ENCODE peak calls at places on chromosomes 2 and 18, in five cellular contexts. D is K562, K is mammary epithelial cell, F is H9, M is H1. V is an unnamed sample.

GRCh38 chr2:201883559-201883958 is 77.2 kb downstream of the CDK15 start:
- DNase-seq in K (no peak), M (no peak), F (no peak), D (no peak), V (peak)

GRCh38 chr2:85504434-85505261 is 34.3 kb upstream of the MAT2A start:
- DNase-seq in M (no peak), F (no peak), K (peak), D (no peak), V (peak)

GRCh38 chr2:240369725-240370585 is 65.5 kb upstream of the GPC1 start:
- DNase-seq in D (no peak), M (no peak), F (no peak), K (peak), V (peak)

GRCh38 chr2:96251721-96252292 is 14.0 kb downstream of the TMEM127 start:
- DNase-seq in K (peak), D (no peak), M (no peak), F (peak), V (peak)

GRCh38 chr2:116975580-116975979 is 838.9 kb upstream of the DDX18 start:
- DNase-seq in F (no peak), K (no peak), D (no peak), M (no peak), V (no peak)

GRCh38 chr2:222318712-222319575 is 20.1 kb upstream of the PAX3 start:
- DNase-seq in M (peak), D (no peak), F (no peak), K (no peak), V (no peak)

GRCh38 chr18:50527636-50528307 is 32.1 kb upstream of the MAPK4 start:
- DNase-seq in K (no peak), M (no peak), D (no peak), F (no peak), V (no peak)

GRCh38 chr2:189683348-189683747 is 8.9 kb downstream of the ANKAR start:
- DNase-seq in M (no peak), K (peak), F (no peak), D (no peak), V (no peak)

GRCh38 chr2:223042704-223043118 is 9.3 kb upstream of the KCNE4 start:
- DNase-seq in F (no peak), M (no peak), D (no peak), K (peak), V (peak)

GRCh38 chr18:67510831-67511230 is 5.7 kb downstream of the DSEL start:
- DNase-seq in D (no peak), F (no peak), M (no peak), K (no peak), V (peak)

GRCh38 chr2:67898605-67899004 is 164.2 kb downstream of the C1D start:
- DNase-seq in M (no peak), K (no peak), F (no peak), D (no peak), V (no peak)

GRCh38 chr2:215493370-215493769 is 57.5 kb upstream of the FN1 start:
- DNase-seq in M (no peak), K (no peak), D (no peak), F (no peak), V (no peak)

GRCh38 chr18:46555724-46556123 is 101.3 kb downstream of the LOXHD1 start:
- DNase-seq in K (no peak), D (peak), F (peak), M (peak), V (no peak)

GRCh38 chr2:40303746-40304145 is 148.1 kb downstream of the SLC8A1 start:
- DNase-seq in D (no peak), M (no peak), K (no peak), F (no peak), V (no peak)

GRCh38 chr2:211623096-211623495 is 915.5 kb downstream of the ERBB4 start:
- DNase-seq in F (no peak), K (no peak), M (no peak), D (no peak), V (no peak)

GRCh38 chr18:8757598-8757997 is 52.2 kb downstream of the MTCL1 start:
- DNase-seq in K (no peak), D (no peak), F (no peak), M (no peak), V (no peak)

GRCh38 chr2:78541451-78542267 is 483.8 kb upstream of the REG3G start:
- DNase-seq in D (peak), M (no peak), K (no peak), F (peak), V (no peak)

GRCh38 chr18:62030091-62030985 is 137.5 kb upstream of the RNF152 start:
- DNase-seq in D (no peak), K (no peak), M (no peak), F (no peak), V (no peak)

GRCh38 chr2:113848758-113849460 is 41.0 kb upstream of the ACTR3 start:
- DNase-seq in M (no peak), F (no peak), D (no peak), K (peak), V (no peak)

GRCh38 chr18:55252946-55253345 is 293.7 kb upstream of the CCDC68 start:
- DNase-seq in F (no peak), M (no peak), K (no peak), D (no peak), V (no peak)

GRCh38 chr2:145411493-145411892 is 891.6 kb upstream of the ZEB2 start:
- DNase-seq in D (no peak), K (no peak), F (no peak), M (no peak), V (no peak)

GRCh38 chr2:171124512-171124911 is 36.2 kb downstream of the TLK1 start:
- DNase-seq in D (no peak), K (no peak), M (no peak), F (no peak), V (no peak)

GRCh38 chr2:182496596-182496995 is 69.8 kb upstream of the PDE1A start:
- DNase-seq in K (no peak), F (peak), D (no peak), M (no peak), V (no peak)

GRCh38 chr2:173184031-173185004 is 108.7 kb downstream of the MAP3K20 start:
- DNase-seq in D (no peak), M (no peak), F (peak), K (peak), V (peak)

GRCh38 chr2:70140978-70141753 is 49.7 kb downstream of the C2orf42 start:
- DNase-seq in K (peak), F (peak), D (peak), M (peak), V (peak)

GRCh38 chr2:124816007-124816406 is 790.9 kb downstream of the CNTNAP5 start:
- DNase-seq in F (no peak), D (no peak), M (no peak), K (no peak), V (no peak)

GRCh38 chr2:168819829-168820489 is 17.5 kb downstream of the NOSTRIN start:
- DNase-seq in M (no peak), D (no peak), F (no peak), K (peak), V (no peak)

GRCh38 chr2:203858176-203858575 is 9.4 kb upstream of the CTLA4 start:
- DNase-seq in F (no peak), M (no peak), D (no peak), K (no peak), V (no peak)

GRCh38 chr2:144453039-144453336 is 66.9 kb downstream of the ZEB2 start:
- DNase-seq in M (no peak), K (no peak), F (no peak), D (no peak), V (peak)

GRCh38 chr2:233081232-233081730 is 21.1 kb downstream of the INPP5D start:
- DNase-seq in M (no peak), D (no peak), F (no peak), K (no peak), V (no peak)

GRCh38 chr18:8996771-8997432 is 105.6 kb upstream of the NDUFV2 start:
- DNase-seq in F (no peak), M (no peak), D (no peak), K (no peak), V (no peak)

GRCh38 chr2:38090928-38091327 is 15.0 kb upstream of the CYP1B1 start:
- DNase-seq in K (no peak), D (no peak), M (no peak), F (no peak), V (no peak)

GRCh38 chr2:146981921-146982320 is 862.9 kb upstream of the ACVR2A start:
- DNase-seq in F (no peak), M (no peak), D (no peak), K (no peak), V (peak)

GRCh38 chr2:223797811-223798721 is 39.3 kb downstream of the AP1S3 start:
- DNase-seq in K (peak), M (no peak), F (no peak), D (no peak), V (peak)

GRCh38 chr2:52128081-52128480 is 1096.1 kb upstream of the NRXN1 start:
- DNase-seq in K (no peak), M (no peak), F (no peak), D (no peak), V (no peak)

GRCh38 chr2:109218087-109218791 is 89.2 kb downstream of the SH3RF3 start:
- DNase-seq in M (no peak), F (no peak), K (peak), D (no peak), V (peak)

GRCh38 chr18:27793013-27793412 is 383.9 kb downstream of the CDH2 start:
- DNase-seq in D (no peak), F (no peak), K (no peak), M (no peak), V (no peak)

DNA sequence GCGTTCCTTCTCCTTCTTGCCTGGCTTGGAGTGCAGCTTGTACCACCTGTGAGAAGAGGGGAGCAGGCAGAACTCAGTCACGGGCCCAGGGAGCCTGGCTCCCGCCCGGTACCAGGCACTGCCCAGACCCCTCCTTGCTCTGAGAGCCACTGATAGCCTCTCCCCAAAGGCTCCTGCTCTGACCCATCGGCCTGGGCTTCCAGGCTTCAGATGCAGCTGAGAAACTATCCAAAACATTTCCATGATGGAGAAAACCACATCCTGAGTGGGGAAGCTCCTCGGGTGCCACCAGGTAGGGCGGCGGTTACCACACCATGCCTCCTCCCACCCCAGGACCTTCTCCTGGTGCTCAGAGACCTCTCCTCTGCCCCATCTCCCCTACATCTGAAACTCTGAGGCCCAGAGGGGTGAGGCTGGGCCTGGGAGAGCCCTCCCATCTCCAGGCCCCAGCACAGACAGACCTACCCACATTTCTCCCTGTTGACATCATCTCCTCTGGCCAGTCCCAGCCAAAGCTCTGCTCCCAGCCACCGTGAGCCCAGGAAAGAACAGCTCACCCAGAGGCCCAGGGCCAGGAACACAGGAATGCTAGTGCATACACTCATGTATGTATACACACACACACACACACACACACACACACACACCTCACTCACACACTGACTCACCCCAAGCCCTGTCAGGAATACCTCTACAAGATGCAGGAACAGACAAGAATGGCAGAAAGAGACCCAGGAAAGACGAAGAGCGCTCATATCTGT is 17.9 kb upstream of the SFXN5 start:
- DNase-seq in D (no peak), F (no peak), K (peak), M (no peak), V (peak)
- H3K9ac ChIP-seq in D (no peak), F (no peak), K (peak), M (no peak), V (peak)

GRCh38 chr18:52130621-52131020 is 209.4 kb upstream of the DCC start:
- DNase-seq in M (no peak), K (peak), F (no peak), D (no peak), V (no peak)
- H3K9ac ChIP-seq in M (no peak), K (no peak), F (no peak), D (no peak), V (no peak)

DNA sequence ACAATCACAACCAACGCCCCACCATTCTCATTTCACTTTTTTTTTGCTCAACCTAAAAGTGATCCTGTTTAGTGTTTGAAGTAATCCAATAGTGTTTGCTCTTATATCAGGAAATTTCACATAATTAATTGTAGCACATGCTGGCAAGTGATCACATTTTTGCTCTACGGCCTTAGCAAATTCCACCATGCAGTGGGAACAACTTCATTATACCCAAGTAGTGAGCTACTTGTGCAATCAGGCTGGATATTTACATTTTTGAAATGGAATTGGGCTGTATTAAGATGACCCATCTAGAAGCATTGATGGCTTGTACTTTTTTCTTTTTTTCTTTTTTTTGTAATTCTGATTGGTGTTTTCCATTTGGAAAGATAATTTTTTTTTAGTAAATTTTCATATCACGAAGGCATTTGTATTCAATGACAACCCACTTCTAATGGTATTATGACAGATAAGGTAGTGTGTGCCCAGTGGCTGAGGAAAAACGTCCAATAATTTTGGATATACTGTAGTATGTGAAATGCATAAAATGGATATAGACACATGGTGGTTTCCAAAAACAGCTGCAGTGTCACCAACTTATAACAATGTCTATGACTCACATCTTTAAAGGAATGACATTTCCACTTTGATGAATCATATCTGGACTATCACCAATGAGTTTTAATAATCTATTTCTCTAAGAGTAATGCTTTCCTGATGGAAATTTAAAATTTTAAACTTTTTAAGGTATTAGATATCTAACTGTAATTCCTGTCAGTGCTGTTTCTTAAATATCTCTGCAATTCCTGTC is 130.6 kb downstream of the COL6A3 start:
- DNase-seq in M (no peak), K (no peak), F (no peak), D (no peak), V (peak)
- H3K9ac ChIP-seq in M (no peak), K (no peak), F (no peak), D (no peak), V (no peak)

DNA sequence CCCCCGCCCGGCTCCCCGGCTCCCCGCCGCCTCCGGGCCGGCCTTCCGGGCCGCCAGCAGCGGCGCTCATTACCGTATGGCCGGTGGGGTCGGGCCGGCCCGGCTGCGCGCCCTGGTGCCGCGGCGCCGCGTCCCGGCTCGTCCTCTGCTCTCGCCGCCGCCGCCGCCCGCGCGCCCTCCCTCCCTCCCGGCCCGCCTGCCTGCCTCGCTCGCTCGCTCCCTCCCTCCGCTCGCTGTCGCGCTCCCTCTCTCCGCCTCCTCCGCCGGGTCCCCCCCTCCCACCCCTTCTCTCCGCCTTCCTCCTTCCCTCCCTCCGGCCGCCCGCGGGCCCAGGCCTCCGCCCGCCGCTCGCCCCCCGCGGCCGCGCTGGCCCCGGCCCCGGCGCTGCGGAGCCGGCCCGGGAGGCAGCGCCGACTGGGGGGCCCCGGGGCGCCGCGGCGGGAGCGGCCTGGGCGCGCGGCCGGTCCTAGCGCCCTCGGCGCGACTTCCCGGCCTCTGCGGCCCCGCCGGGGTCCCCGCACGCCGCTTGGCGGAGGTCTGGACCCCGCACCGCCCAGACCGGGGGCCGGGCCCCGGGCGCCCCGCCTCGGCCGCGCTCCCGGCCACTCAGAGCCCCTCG is at the start of gene DNMT3A:
- DNase-seq in K (peak), D (peak), M (no peak), F (peak), V (peak)
- H3K9ac ChIP-seq in K (no peak), D (no peak), M (peak), F (no peak), V (peak)

GRCh38 chr2:239278361-239278760 is 122.5 kb downstream of the HDAC4 start:
- DNase-seq in M (no peak), F (no peak), D (no peak), K (no peak), V (no peak)
- H3K9ac ChIP-seq in M (no peak), F (no peak), D (no peak), K (no peak), V (no peak)

GRCh38 chr2:76870011-76870410 is 652.2 kb downstream of the LRRTM4 start:
- DNase-seq in D (no peak), K (no peak), M (no peak), F (no peak), V (peak)
- H3K9ac ChIP-seq in D (no peak), K (no peak), M (no peak), F (no peak), V (no peak)

GRCh38 chr2:127454595-127455565 is 36.7 kb downstream of the PROC start:
- DNase-seq in K (no peak), F (no peak), M (no peak), D (no peak), V (peak)
- H3K9ac ChIP-seq in K (no peak), F (no peak), M (no peak), D (no peak), V (no peak)